ENCODE peak calls at places on chromosomes 12 and 14, in four cellular contexts. E is HCT116, L is Peyer's patch, V is thoracic aorta. A is an unnamed sample. For H3K27me3 and H3K9me3, the result is how much of the 10 kb centered on the place peaks cover.

GRCh38 chr12:42468341-42468821 is 121.2 kb downstream of the PRICKLE1 start:
- DNase-seq in V (no peak), L (peak), E (no peak), A (no peak)

GRCh38 chr14:23094666-23095195 is at the start of gene ACIN1:
- DNase-seq in E (peak), V (peak), L (peak), A (peak)

GRCh38 chr12:100141666-100141997 is 1.0 kb downstream of the BLTP3B start:
- DNase-seq in L (no peak), E (peak), V (no peak), A (no peak)

GRCh38 chr12:82904219-82904795 is 217.6 kb downstream of the TMTC2 start:
- DNase-seq in V (no peak), L (no peak), E (no peak), A (no peak)

GRCh38 chr14:75184039-75184438 is 7.6 kb upstream of the TMED10 start:
- DNase-seq in E (no peak), L (no peak), V (no peak), A (no peak)

GRCh38 chr12:19848426-19848825 is 409.1 kb downstream of the AEBP2 start:
- DNase-seq in L (no peak), E (no peak), V (no peak), A (no peak)

GRCh38 chr12:39581592-39581991 is 38.0 kb downstream of the ABCD2 start:
- DNase-seq in V (no peak), L (no peak), E (peak), A (no peak)

GRCh38 chr14:76917158-76917596 is 91.0 kb downstream of the LRRC74A start:
- DNase-seq in E (peak), L (peak), V (no peak), A (no peak)

GRCh38 chr12:32025906-32026305 is 66.7 kb downstream of the RESF1 start:
- DNase-seq in V (no peak), E (no peak), L (peak), A (peak)

GRCh38 chr12:125418902-125419564 is 353.8 kb downstream of the AACS start:
- DNase-seq in L (no peak), E (no peak), V (no peak), A (no peak)

GRCh38 chr14:105203701-105204100 is 22.6 kb upstream of the NUDT14 start:
- DNase-seq in E (no peak), V (no peak), L (no peak), A (no peak)
- H3K27me3 ChIP-seq in E (under half), V (under half), L (under half), A (under half)

DNA sequence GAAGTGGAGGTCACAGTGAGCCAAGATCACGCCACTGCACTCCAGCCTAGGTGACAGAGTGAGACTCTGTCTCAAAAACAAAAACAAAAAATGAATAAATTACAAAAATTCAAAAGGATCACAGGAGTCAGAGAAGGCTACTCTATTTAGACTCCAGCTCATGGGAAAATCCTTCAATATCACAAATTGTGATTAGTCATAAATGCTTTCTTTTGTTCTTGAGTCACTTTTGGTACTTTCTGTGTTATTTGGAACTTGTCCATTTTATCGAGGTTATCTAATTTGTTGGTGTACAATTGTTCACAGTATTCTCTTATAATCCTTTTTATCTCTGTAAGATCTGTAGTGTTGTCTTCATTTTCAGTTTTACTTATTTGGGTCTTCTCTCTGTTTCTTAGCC is 18.9 kb downstream of the ALDH2 start:
- DNase-seq in L (no peak), E (no peak), V (no peak), A (no peak)
- H3K27ac ChIP-seq in L (no peak), E (no peak), V (no peak), A (no peak)

DNA sequence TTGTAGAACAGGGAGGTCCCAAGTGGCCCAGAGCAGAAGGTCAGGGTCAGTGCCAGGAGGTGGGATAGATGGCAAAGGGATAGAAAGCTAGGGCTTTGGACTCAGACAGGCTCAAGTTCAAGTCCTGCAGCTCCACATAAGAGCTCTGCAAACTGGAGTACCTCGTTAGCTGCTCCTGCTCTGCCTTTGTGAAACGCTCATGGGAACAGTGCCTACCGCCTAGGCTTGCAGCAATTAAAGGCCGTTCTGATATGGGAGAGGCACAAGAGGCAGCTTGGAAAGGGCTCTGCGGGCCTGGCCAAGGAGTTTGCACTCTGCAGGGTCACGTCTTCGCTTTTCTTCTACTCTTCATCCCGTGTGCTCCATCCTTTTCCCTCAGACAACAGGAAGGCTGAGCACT is 54.1 kb downstream of the MAP1LC3B2 start:
- DNase-seq in E (no peak), V (no peak), L (no peak), A (no peak)
- H3K9me3 ChIP-seq in E (under half), V (under half), L (under half), A (under half)

GRCh38 chr12:132379996-132380395 is 50.6 kb upstream of the GALNT9 start:
- DNase-seq in L (no peak), V (no peak), E (no peak), A (no peak)
- H3K27me3 ChIP-seq in L (under half), V (under half), E (under half), A (under half)

A was measured in CD4-positive, alpha-beta T cell.